ENCODE peak calls at places on chromosomes 11 and 22, in four cellular contexts. V is substantia nigra, L is kidney epithelial cell, J is right atrium auricular region. N is an unnamed sample.

GRCh38 chr11:12900496-12900895 is 108.6 kb upstream of the RASSF10 start:
- DNase-seq in V (no peak), L (peak), J (no peak), N (no peak)

GRCh38 chr11:5550440-5551095 is 2.2 kb upstream of the OR52H1 start:
- DNase-seq in V (no peak), L (peak), J (no peak), N (no peak)

GRCh38 chr22:46732513-46732912 is 5.5 kb downstream of the CERK start:
- DNase-seq in V (no peak), L (no peak), J (no peak), N (no peak)

GRCh38 chr11:108788565-108789199 is 123.8 kb downstream of the DDX10 start:
- DNase-seq in V (no peak), L (no peak), J (no peak), N (no peak)

GRCh38 chr11:23288001-23288783 is 427.9 kb upstream of the CCDC179 start:
- DNase-seq in V (no peak), L (peak), J (no peak), N (no peak)

GRCh38 chr11:449889-450808 is at the start of gene PTDSS2:
- DNase-seq in V (peak), L (peak), J (peak), N (peak)

GRCh38 chr11:123549901-123550619 is 104.4 kb downstream of the SCN3B start:
- DNase-seq in V (no peak), L (no peak), J (no peak), N (no peak)

GRCh38 chr11:70483077-70483861 is 84.9 kb downstream of the CTTN start:
- DNase-seq in V (no peak), L (peak), J (no peak), N (no peak)

GRCh38 chr11:44408141-44408540 is 98.2 kb upstream of the ALX4 start:
- DNase-seq in V (no peak), L (no peak), J (no peak), N (no peak)

GRCh38 chr22:37817705-37818311 is 5.4 kb upstream of the GALR3 start:
- DNase-seq in V (peak), L (no peak), J (peak), N (peak)

GRCh38 chr11:95145430-95146063 is 55.9 kb downstream of the ENDOD1 start:
- DNase-seq in V (no peak), L (no peak), J (no peak), N (no peak)

GRCh38 chr11:27976262-27976661 is 131.7 kb downstream of the KIF18A start:
- DNase-seq in V (no peak), L (no peak), J (no peak), N (no peak)

N was measured in type B pancreatic cell.